ENCODE peak calls at places on chromosome 11, in four cellular contexts. One of them, this sample, is unnamed. For H3K4me1, the result is how much of the 10 kb centered on the place peaks cover.

GRCh38 chr11:111585371-111585770 is 16.9 kb upstream of the SIK2 start:
- DNase-seq in H9: no peak
- DNase-seq in H1: no peak
- DNase-seq in IMR-90: peak
- DNase-seq in this sample: no peak

GRCh38 chr11:131305005-131305404 is 65.4 kb upstream of the NTM start:
- DNase-seq in H1: no peak
- DNase-seq in H9: no peak
- DNase-seq in IMR-90: peak
- DNase-seq in this sample: no peak

GRCh38 chr11:59207988-59208432 is 4.7 kb downstream of the MPEG1 start:
- DNase-seq in IMR-90: peak
- DNase-seq in H9: no peak
- DNase-seq in H1: no peak
- DNase-seq in this sample: peak

GRCh38 chr11:40293655-40294342 is 1165.7 kb downstream of the LRRC4C start:
- DNase-seq in H9: peak
- DNase-seq in H1: peak
- DNase-seq in IMR-90: peak
- DNase-seq in this sample: peak

GRCh38 chr11:16606784-16607674 is 131.4 kb upstream of the C11orf58 start:
- DNase-seq in H1: peak
- DNase-seq in H9: peak
- DNase-seq in IMR-90: peak
- DNase-seq in this sample: peak

GRCh38 chr11:36540998-36541397 is 26.8 kb upstream of the RAG1 start:
- DNase-seq in H9: peak
- DNase-seq in IMR-90: peak
- DNase-seq in H1: no peak
- DNase-seq in this sample: peak

GRCh38 chr11:74311352-74311926 is at the start of gene P4HA3:
- DNase-seq in H9: peak
- DNase-seq in IMR-90: peak
- DNase-seq in H1: peak
- DNase-seq in this sample: peak

GRCh38 chr11:125956371-125956770 is 10.5 kb downstream of the VSIG10L2 start:
- DNase-seq in IMR-90: peak
- DNase-seq in H1: no peak
- DNase-seq in H9: no peak
- DNase-seq in this sample: no peak

GRCh38 chr11:9600651-9601040 is 27.2 kb downstream of the WEE1 start:
- DNase-seq in IMR-90: peak
- DNase-seq in H1: peak
- DNase-seq in H9: no peak
- DNase-seq in this sample: peak

GRCh38 chr11:9604134-9604533 is 30.7 kb downstream of the WEE1 start:
- DNase-seq in H9: no peak
- DNase-seq in H1: no peak
- DNase-seq in IMR-90: peak
- DNase-seq in this sample: no peak

GRCh38 chr11:9600166-9600565 is 26.7 kb downstream of the WEE1 start:
- DNase-seq in H9: no peak
- DNase-seq in IMR-90: no peak
- DNase-seq in H1: peak
- DNase-seq in this sample: no peak

GRCh38 chr11:9601876-9602199 is 28.4 kb downstream of the WEE1 start:
- DNase-seq in IMR-90: no peak
- DNase-seq in H9: no peak
- DNase-seq in H1: peak
- DNase-seq in this sample: no peak

GRCh38 chr11:9601041-9601875 is 27.8 kb downstream of the WEE1 start:
- DNase-seq in IMR-90: peak
- DNase-seq in H1: peak
- DNase-seq in H9: peak
- DNase-seq in this sample: peak
- H2BK120ac ChIP-seq in IMR-90: peak
- H2BK120ac ChIP-seq in H1: no peak
- H2BK120ac ChIP-seq in H9: no peak
- H2BK120ac ChIP-seq in this sample: no peak

GRCh38 chr11:133618500-133618899 is 86.2 kb upstream of the OPCML start:
- DNase-seq in IMR-90: no peak
- DNase-seq in H1: peak
- DNase-seq in H9: no peak
- DNase-seq in this sample: peak
- H4K8ac ChIP-seq in IMR-90: no peak
- H4K8ac ChIP-seq in H1: no peak
- H4K8ac ChIP-seq in H9: no peak
- H4K8ac ChIP-seq in this sample: no peak

DNA sequence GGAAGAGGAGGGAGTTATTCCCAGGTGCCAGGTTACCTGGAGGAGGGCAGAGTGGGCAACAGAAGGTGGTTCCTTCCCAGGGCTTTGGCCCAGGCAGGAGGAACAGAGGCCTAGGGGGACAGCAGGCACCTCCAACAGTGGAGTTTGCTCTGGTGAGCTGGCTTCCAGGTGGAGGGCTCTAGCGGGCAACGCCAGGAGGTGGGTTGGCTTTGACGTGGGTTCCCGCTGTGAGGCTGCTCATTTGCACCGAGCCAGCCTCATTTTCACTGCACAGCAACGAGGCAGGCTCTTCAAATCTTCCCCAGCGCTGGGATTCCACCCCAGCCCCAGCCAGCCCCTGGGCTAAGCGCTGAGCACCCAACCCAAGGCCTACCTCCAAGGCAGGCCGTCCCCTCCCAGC is 8.1 kb downstream of the IGSF9B start:
- DNase-seq in H9: no peak
- DNase-seq in H1: no peak
- DNase-seq in IMR-90: no peak
- DNase-seq in this sample: no peak
- H3K4me1 ChIP-seq in H9: under half
- H3K4me1 ChIP-seq in H1: half or more
- H3K4me1 ChIP-seq in IMR-90: under half
- H3K4me1 ChIP-seq in this sample: under half

DNA sequence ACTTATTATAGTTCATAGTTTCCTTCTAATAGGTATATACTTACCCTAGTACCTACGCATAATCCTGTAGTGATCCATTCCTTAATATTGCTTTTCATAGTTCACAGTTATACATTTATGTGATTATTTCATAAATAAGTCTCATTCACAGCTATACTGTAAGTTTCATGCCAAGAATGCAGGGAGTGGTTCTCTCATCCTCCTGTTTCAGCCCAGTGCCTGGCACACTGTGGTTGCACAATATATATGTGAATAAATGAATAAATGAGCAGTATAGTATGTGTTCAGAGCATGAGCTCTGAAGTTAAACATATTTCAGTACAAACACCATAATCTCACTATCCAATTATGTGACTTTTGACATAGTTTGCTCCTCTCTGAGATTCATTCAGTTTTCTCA is 115.8 kb downstream of the MAML2 start:
- DNase-seq in H1: no peak
- DNase-seq in H9: no peak
- DNase-seq in IMR-90: no peak
- DNase-seq in this sample: no peak
- H2BK120ac ChIP-seq in H1: no peak
- H2BK120ac ChIP-seq in H9: no peak
- H2BK120ac ChIP-seq in IMR-90: peak
- H2BK120ac ChIP-seq in this sample: no peak

This sample was measured in mesendoderm.